ENCODE peak calls at places on chromosomes 5 and 9, in four cellular contexts. R is GM23338, V is endothelial cell of umbilical vein, T is ovary. P is an unnamed sample. For H3K4me1, the result is how much of the 10 kb centered on the place peaks cover.

GRCh38 chr5:135535820-135536801 is at the start of gene NEUROG1:
- DNase-seq in R (peak), V (no peak), T (no peak), P (no peak)

GRCh38 chr9:33007755-33008154 is 6.3 kb upstream of the APTX start:
- DNase-seq in R (no peak), V (no peak), T (no peak), P (no peak)

GRCh38 chr5:6043491-6044310 is 334.6 kb downstream of the MED10 start:
- DNase-seq in R (no peak), V (no peak), T (no peak), P (no peak)

GRCh38 chr9:4559238-4560182 is 69.2 kb downstream of the SLC1A1 start:
- DNase-seq in R (no peak), V (no peak), T (no peak), P (no peak)

GRCh38 chr9:6128030-6128429 is 87.6 kb upstream of the IL33 start:
- DNase-seq in R (peak), V (no peak), T (no peak), P (no peak)

GRCh38 chr5:77828445-77828844 is 52.3 kb upstream of the TBCA start:
- DNase-seq in R (no peak), V (no peak), T (no peak), P (no peak)

GRCh38 chr9:91033802-91034201 is 232.2 kb downstream of the SYK start:
- DNase-seq in R (peak), V (no peak), T (no peak), P (no peak)

GRCh38 chr5:172872997-172873491 is 39.0 kb downstream of the ERGIC1 start:
- DNase-seq in R (no peak), V (peak), T (peak), P (no peak)

GRCh38 chr9:89496645-89497044 is 1.3 kb downstream of the SEMA4D start:
- DNase-seq in R (no peak), V (no peak), T (no peak), P (no peak)

GRCh38 chr9:126327016-126327749 is 554 bp downstream of the MVB12B start:
- DNase-seq in R (peak), V (no peak), T (peak), P (peak)

GRCh38 chr5:129962506-129962905 is 58.2 kb downstream of the CHSY3 start:
- DNase-seq in R (no peak), V (no peak), T (no peak), P (no peak)

GRCh38 chr5:24145806-24146205 is 499.0 kb downstream of the CDH10 start:
- DNase-seq in R (no peak), V (no peak), T (no peak), P (no peak)

GRCh38 chr5:115452083-115452482 is 92.5 kb downstream of the FEM1C start:
- DNase-seq in R (no peak), V (no peak), T (no peak), P (no peak)

GRCh38 chr5:16585028-16585667 is 31.6 kb downstream of the RETREG1 start:
- DNase-seq in R (peak), V (no peak), T (no peak), P (no peak)

GRCh38 chr5:35089688-35090314 is 42.1 kb upstream of the AGXT2 start:
- DNase-seq in R (peak), V (peak), T (peak), P (peak)

GRCh38 chr9:125915606-125916005 is 168.4 kb downstream of the PBX3 start:
- DNase-seq in R (no peak), V (no peak), T (no peak), P (no peak)

GRCh38 chr5:44708611-44709010 is 100.1 kb upstream of the MRPS30 start:
- DNase-seq in R (no peak), V (no peak), T (no peak), P (no peak)

GRCh38 chr9:85742630-85742928 is 825 bp upstream of the AGTPBP1 start:
- DNase-seq in R (no peak), V (no peak), T (no peak), P (no peak)

GRCh38 chr5:136722086-136722485 is 356.7 kb upstream of the TRPC7 start:
- DNase-seq in R (no peak), V (no peak), T (no peak), P (no peak)

GRCh38 chr9:122197334-122197872 is 31.4 kb downstream of the LHX6 start:
- DNase-seq in R (peak), V (no peak), T (no peak), P (no peak)

GRCh38 chr5:107555425-107556090 is 115.2 kb downstream of the EFNA5 start:
- DNase-seq in R (no peak), V (no peak), T (no peak), P (no peak)

GRCh38 chr5:167030500-167031120 is 1260.8 kb upstream of the WWC1 start:
- DNase-seq in R (peak), V (no peak), T (no peak), P (no peak)

GRCh38 chr9:130043654-130044623 is 950 bp upstream of the FNBP1 start:
- DNase-seq in R (peak), V (peak), T (peak), P (peak)

GRCh38 chr5:13987843-13988464 is 43.5 kb upstream of the DNAH5 start:
- DNase-seq in R (peak), V (peak), T (peak), P (peak)

GRCh38 chr9:70049672-70050271 is 6.1 kb downstream of the MAMDC2 start:
- DNase-seq in R (no peak), V (no peak), T (peak), P (peak)

GRCh38 chr9:75001719-75002421 is 26.2 kb downstream of the CARNMT1 start:
- DNase-seq in R (peak), V (peak), T (no peak), P (peak)

GRCh38 chr5:103262422-103262871 is 3.9 kb downstream of the MACIR start:
- DNase-seq in R (no peak), V (peak), T (no peak), P (no peak)

GRCh38 chr9:111819360-111819759 is 24.6 kb upstream of the SHOC1 start:
- DNase-seq in R (no peak), V (no peak), T (no peak), P (no peak)

GRCh38 chr5:170860818-170861217 is 1.0 kb upstream of the RANBP17 start:
- DNase-seq in R (peak), V (no peak), T (no peak), P (no peak)

GRCh38 chr5:54807421-54807820 is 178.0 kb downstream of the ESM1 start:
- DNase-seq in R (no peak), V (peak), T (no peak), P (no peak)

GRCh38 chr5:107712359-107712870 is 41.7 kb upstream of the EFNA5 start:
- DNase-seq in R (no peak), V (no peak), T (no peak), P (no peak)

GRCh38 chr9:35726876-35727438 is 5.0 kb downstream of the TLN1 start:
- DNase-seq in R (peak), V (peak), T (no peak), P (no peak)

DNA sequence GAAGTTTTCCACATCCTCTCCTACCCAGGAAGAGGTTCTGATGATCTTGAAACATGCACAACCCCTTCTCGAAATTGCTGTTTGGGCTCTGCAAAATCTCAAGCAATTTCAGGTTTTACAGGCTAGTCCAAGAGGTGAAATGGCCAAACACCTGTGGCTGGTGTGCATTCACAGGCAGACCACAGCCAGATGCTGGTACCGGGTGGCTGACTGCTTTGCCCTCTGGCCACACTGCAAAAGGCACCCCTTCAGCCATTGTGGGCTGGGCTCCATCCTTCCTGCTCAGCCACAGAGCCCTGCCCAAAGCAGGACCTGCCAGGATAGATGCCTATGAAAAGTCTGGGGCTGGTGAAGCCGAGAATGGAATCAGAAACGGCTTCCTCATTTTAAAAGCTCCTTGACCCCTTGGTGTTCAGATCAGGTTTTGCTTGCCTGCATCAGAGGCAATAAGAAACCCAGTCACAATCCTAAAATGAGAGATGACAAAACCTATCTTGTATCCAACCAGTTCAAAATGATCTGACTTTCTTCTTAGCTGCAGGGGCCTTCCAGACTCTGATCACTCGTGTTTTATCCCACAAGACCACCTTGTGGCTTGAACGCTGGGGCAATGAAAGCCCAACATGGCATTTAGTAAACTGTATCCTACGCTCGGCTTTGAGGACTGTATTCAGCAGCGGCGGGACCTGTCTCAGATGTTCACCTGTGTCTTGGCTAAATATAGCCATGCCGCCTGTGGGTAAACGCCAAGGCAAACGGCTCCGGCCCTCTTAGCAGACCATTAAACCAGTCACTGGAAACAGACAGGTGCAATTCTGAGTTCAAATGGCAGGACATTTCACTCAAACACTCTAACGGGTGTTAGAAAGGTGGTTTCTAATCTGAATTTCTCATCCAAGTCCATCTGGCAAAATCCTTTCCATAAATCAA is 49.6 kb downstream of the EPB41L4B start:
- DNase-seq in R (no peak), V (no peak), T (no peak), P (peak)
- H3K4me1 ChIP-seq in R (under half), V (under half), T (under half), P (under half)

GRCh38 chr5:61603211-61603908 is 271.3 kb downstream of the ZSWIM6 start:
- DNase-seq in R (peak), V (no peak), T (no peak), P (no peak)
- TF ChIP-seq CTCF in R (no peak), V (no peak), T (no peak), P (no peak)

DNA sequence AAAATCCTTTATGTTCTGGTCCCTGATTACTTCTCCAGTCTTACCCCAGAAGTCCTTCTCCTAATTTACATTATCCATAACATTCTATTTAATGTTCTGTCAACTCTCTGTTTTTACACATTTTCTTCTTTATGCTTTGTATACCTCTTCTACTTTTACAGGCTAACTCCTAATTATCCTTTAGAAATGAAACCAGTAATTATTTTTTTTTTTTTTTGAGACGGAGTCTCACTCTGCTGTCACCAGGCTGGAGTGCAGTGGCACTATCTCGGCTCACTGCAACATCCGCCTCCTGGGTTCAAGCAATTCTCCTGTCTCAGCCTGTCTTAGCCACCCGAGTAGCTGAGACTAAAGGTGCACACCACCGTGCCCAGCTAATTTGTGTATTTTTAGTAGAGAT is 9.0 kb downstream of the CENPK start:
- DNase-seq in R (no peak), V (no peak), T (no peak), P (no peak)
- H3K4me1 ChIP-seq in R (under half), V (under half), T (under half), P (under half)

DNA sequence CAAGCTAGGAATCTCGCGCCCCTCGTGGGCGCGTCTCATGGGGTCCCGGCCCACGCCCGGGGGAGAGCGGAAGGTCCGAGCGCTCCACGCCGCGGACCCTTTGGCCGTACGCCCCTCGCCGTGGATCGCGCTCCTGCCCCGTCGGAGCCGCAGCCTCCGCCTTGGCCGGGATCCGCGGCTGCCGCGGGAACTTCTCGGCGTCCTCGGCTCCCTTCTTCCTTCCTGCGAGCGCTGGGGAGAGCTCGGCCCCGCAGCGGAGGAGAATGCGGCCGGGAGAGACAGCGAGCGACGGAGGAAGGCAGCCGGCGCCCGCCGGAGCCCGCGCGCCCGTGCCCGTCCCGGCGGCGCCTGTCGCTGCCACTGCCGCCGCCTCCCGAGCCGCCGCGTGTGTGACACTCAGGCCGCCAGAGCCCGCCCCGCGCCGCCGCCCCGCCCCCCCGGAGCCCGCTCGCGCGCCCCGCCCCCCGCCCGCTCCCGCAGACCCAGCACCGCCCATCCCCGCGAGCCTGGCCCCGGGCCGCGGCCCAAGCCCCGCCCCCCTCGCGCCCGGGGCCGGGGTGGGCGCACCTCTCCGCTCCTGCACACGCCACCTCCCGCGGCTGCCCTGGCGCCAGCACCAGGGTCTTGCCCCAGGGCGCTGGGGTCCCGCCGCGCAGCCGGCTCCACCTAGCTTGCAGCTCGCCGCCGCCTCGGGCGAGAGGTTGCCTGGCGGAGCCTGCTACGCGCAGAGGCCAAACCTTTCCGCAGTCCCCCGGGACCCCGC is at the start of gene SHB:
- DNase-seq in R (peak), V (peak), T (peak), P (peak)
- TF ChIP-seq CTCF in R (peak), V (peak), T (no peak), P (no peak)